ENCODE peak calls at places on chromosomes 16 and 17, in ten cellular contexts. One of them, this sample, is unnamed.

GRCh38 chr16:84278968-84279367 is 15.7 kb upstream of the WFDC1 start:
- DNase-seq in CD4-positive, alpha-beta T cell: no peak
- DNase-seq in Peyer's patch: no peak
- DNase-seq in lower leg skin: no peak
- DNase-seq in psoas muscle: no peak
- DNase-seq in ascending aorta: no peak
- DNase-seq in left ventricle myocardium inferior: no peak
- DNase-seq in HFFc6: no peak
- DNase-seq in mesothelial cell of epicardium: no peak
- DNase-seq in epithelial cell of esophagus: no peak
- DNase-seq in this sample: no peak

GRCh38 chr17:73521376-73521775 is 122.9 kb downstream of the SDK2 start:
- DNase-seq in CD4-positive, alpha-beta T cell: no peak
- DNase-seq in Peyer's patch: no peak
- DNase-seq in ascending aorta: no peak
- DNase-seq in psoas muscle: no peak
- DNase-seq in HFFc6: no peak
- DNase-seq in epithelial cell of esophagus: no peak
- DNase-seq in mesothelial cell of epicardium: no peak
- DNase-seq in lower leg skin: no peak
- DNase-seq in left ventricle myocardium inferior: no peak
- DNase-seq in this sample: no peak

GRCh38 chr16:66553223-66553622 is 847 bp downstream of the CKLF start:
- DNase-seq in left ventricle myocardium inferior: no peak
- DNase-seq in mesothelial cell of epicardium: no peak
- DNase-seq in HFFc6: no peak
- DNase-seq in psoas muscle: no peak
- DNase-seq in epithelial cell of esophagus: no peak
- DNase-seq in ascending aorta: no peak
- DNase-seq in Peyer's patch: no peak
- DNase-seq in lower leg skin: no peak
- DNase-seq in CD4-positive, alpha-beta T cell: no peak
- DNase-seq in this sample: no peak

GRCh38 chr16:86905302-86905701 is 327.0 kb downstream of the FOXL1 start:
- DNase-seq in ascending aorta: no peak
- DNase-seq in lower leg skin: no peak
- DNase-seq in left ventricle myocardium inferior: no peak
- DNase-seq in Peyer's patch: no peak
- DNase-seq in epithelial cell of esophagus: no peak
- DNase-seq in HFFc6: no peak
- DNase-seq in CD4-positive, alpha-beta T cell: no peak
- DNase-seq in mesothelial cell of epicardium: no peak
- DNase-seq in psoas muscle: no peak
- DNase-seq in this sample: no peak

GRCh38 chr17:48970224-48970623 is 1.8 kb upstream of the GIP start:
- DNase-seq in CD4-positive, alpha-beta T cell: no peak
- DNase-seq in psoas muscle: no peak
- DNase-seq in HFFc6: no peak
- DNase-seq in epithelial cell of esophagus: no peak
- DNase-seq in lower leg skin: no peak
- DNase-seq in ascending aorta: no peak
- DNase-seq in left ventricle myocardium inferior: no peak
- DNase-seq in Peyer's patch: no peak
- DNase-seq in mesothelial cell of epicardium: peak; percentile 29
- DNase-seq in this sample: no peak

GRCh38 chr16:12617401-12617819 is 186.3 kb downstream of the CPPED1 start:
- DNase-seq in CD4-positive, alpha-beta T cell: no peak
- DNase-seq in mesothelial cell of epicardium: no peak
- DNase-seq in left ventricle myocardium inferior: no peak
- DNase-seq in ascending aorta: no peak
- DNase-seq in psoas muscle: no peak
- DNase-seq in Peyer's patch: no peak
- DNase-seq in lower leg skin: no peak
- DNase-seq in epithelial cell of esophagus: no peak
- DNase-seq in HFFc6: no peak
- DNase-seq in this sample: no peak

GRCh38 chr16:27775254-27775653 is 225.3 kb downstream of the KATNIP start:
- DNase-seq in mesothelial cell of epicardium: no peak
- DNase-seq in psoas muscle: no peak
- DNase-seq in left ventricle myocardium inferior: no peak
- DNase-seq in epithelial cell of esophagus: no peak
- DNase-seq in HFFc6: no peak
- DNase-seq in CD4-positive, alpha-beta T cell: no peak
- DNase-seq in lower leg skin: no peak
- DNase-seq in Peyer's patch: no peak
- DNase-seq in ascending aorta: no peak
- DNase-seq in this sample: no peak

GRCh38 chr17:31807846-31808245 is 51.2 kb downstream of the COPRS start:
- DNase-seq in psoas muscle: no peak
- DNase-seq in HFFc6: no peak
- DNase-seq in lower leg skin: no peak
- DNase-seq in CD4-positive, alpha-beta T cell: no peak
- DNase-seq in mesothelial cell of epicardium: no peak
- DNase-seq in epithelial cell of esophagus: no peak
- DNase-seq in Peyer's patch: no peak
- DNase-seq in left ventricle myocardium inferior: no peak
- DNase-seq in ascending aorta: no peak
- DNase-seq in this sample: no peak

GRCh38 chr17:48510761-48511604 is 19.8 kb downstream of the HOXB1 start:
- DNase-seq in mesothelial cell of epicardium: no peak
- DNase-seq in lower leg skin: no peak
- DNase-seq in CD4-positive, alpha-beta T cell: peak; percentile 6
- DNase-seq in Peyer's patch: no peak
- DNase-seq in ascending aorta: no peak
- DNase-seq in HFFc6: no peak
- DNase-seq in left ventricle myocardium inferior: no peak
- DNase-seq in epithelial cell of esophagus: peak; percentile 46
- DNase-seq in psoas muscle: no peak
- DNase-seq in this sample: no peak

GRCh38 chr17:82234211-82235055 is 5.6 kb downstream of the SLC16A3 start:
- DNase-seq in HFFc6: no peak
- DNase-seq in left ventricle myocardium inferior: no peak
- DNase-seq in Peyer's patch: no peak
- DNase-seq in CD4-positive, alpha-beta T cell: no peak
- DNase-seq in lower leg skin: no peak
- DNase-seq in mesothelial cell of epicardium: no peak
- DNase-seq in ascending aorta: no peak
- DNase-seq in psoas muscle: peak; percentile 21
- DNase-seq in epithelial cell of esophagus: no peak
- DNase-seq in this sample: no peak

GRCh38 chr17:73017653-73018052 is 74.8 kb downstream of the SLC39A11 start:
- DNase-seq in mesothelial cell of epicardium: no peak
- DNase-seq in left ventricle myocardium inferior: no peak
- DNase-seq in psoas muscle: no peak
- DNase-seq in CD4-positive, alpha-beta T cell: no peak
- DNase-seq in lower leg skin: no peak
- DNase-seq in epithelial cell of esophagus: no peak
- DNase-seq in Peyer's patch: no peak
- DNase-seq in HFFc6: peak; percentile 88
- DNase-seq in ascending aorta: no peak
- DNase-seq in this sample: no peak

GRCh38 chr17:55454906-55455474 is 33.4 kb upstream of the MMD start:
- DNase-seq in epithelial cell of esophagus: peak; percentile 78
- DNase-seq in CD4-positive, alpha-beta T cell: no peak
- DNase-seq in mesothelial cell of epicardium: no peak
- DNase-seq in left ventricle myocardium inferior: no peak
- DNase-seq in psoas muscle: no peak
- DNase-seq in HFFc6: peak; percentile 88
- DNase-seq in ascending aorta: no peak
- DNase-seq in lower leg skin: no peak
- DNase-seq in Peyer's patch: no peak
- DNase-seq in this sample: no peak

GRCh38 chr17:4566785-4567184 is 6.4 kb upstream of the GGT6 start:
- DNase-seq in psoas muscle: no peak
- DNase-seq in Peyer's patch: peak; percentile 79
- DNase-seq in lower leg skin: peak; percentile 55
- DNase-seq in epithelial cell of esophagus: peak; percentile 68
- DNase-seq in CD4-positive, alpha-beta T cell: no peak
- DNase-seq in ascending aorta: no peak
- DNase-seq in left ventricle myocardium inferior: no peak
- DNase-seq in HFFc6: peak; percentile 24
- DNase-seq in mesothelial cell of epicardium: no peak
- DNase-seq in this sample: peak; percentile 75

GRCh38 chr16:13919330-13919682 is 648 bp upstream of the ERCC4 start:
- DNase-seq in mesothelial cell of epicardium: no peak
- DNase-seq in left ventricle myocardium inferior: no peak
- DNase-seq in lower leg skin: no peak
- DNase-seq in HFFc6: peak; percentile 55
- DNase-seq in CD4-positive, alpha-beta T cell: no peak
- DNase-seq in epithelial cell of esophagus: peak; percentile 52
- DNase-seq in Peyer's patch: no peak
- DNase-seq in ascending aorta: no peak
- DNase-seq in psoas muscle: no peak
- DNase-seq in this sample: no peak

GRCh38 chr17:42720996-42721583 is 23.8 kb downstream of the EZH1 start:
- DNase-seq in ascending aorta: no peak
- DNase-seq in lower leg skin: no peak
- DNase-seq in mesothelial cell of epicardium: no peak
- DNase-seq in epithelial cell of esophagus: peak; percentile 75
- DNase-seq in CD4-positive, alpha-beta T cell: peak; percentile 2
- DNase-seq in HFFc6: peak; percentile 74
- DNase-seq in psoas muscle: no peak
- DNase-seq in left ventricle myocardium inferior: no peak
- DNase-seq in Peyer's patch: no peak
- DNase-seq in this sample: no peak

GRCh38 chr17:67779098-67779672 is 46.1 kb upstream of the BPTF start:
- DNase-seq in mesothelial cell of epicardium: no peak
- DNase-seq in HFFc6: no peak
- DNase-seq in left ventricle myocardium inferior: peak; percentile 42
- DNase-seq in lower leg skin: no peak
- DNase-seq in ascending aorta: no peak
- DNase-seq in epithelial cell of esophagus: peak; percentile 30
- DNase-seq in psoas muscle: peak; percentile 21
- DNase-seq in Peyer's patch: no peak
- DNase-seq in CD4-positive, alpha-beta T cell: peak; percentile 7
- DNase-seq in this sample: peak; percentile 55
- TF ChIP-seq CTCF in mesothelial cell of epicardium: peak; percentile 40
- TF ChIP-seq CTCF in HFFc6: peak; percentile 77
- TF ChIP-seq CTCF in left ventricle myocardium inferior: peak; percentile 67
- TF ChIP-seq CTCF in lower leg skin: no peak
- TF ChIP-seq CTCF in ascending aorta: peak; percentile 29
- TF ChIP-seq CTCF in epithelial cell of esophagus: peak; percentile 55
- TF ChIP-seq CTCF in psoas muscle: no peak
- TF ChIP-seq CTCF in Peyer's patch: peak; percentile 50
- TF ChIP-seq CTCF in CD4-positive, alpha-beta T cell: no peak
- TF ChIP-seq CTCF in this sample: peak; percentile 83

GRCh38 chr16:61409604-61410003 is 626.6 kb downstream of the CDH8 start:
- DNase-seq in Peyer's patch: no peak
- DNase-seq in CD4-positive, alpha-beta T cell: no peak
- DNase-seq in HFFc6: no peak
- DNase-seq in ascending aorta: no peak
- DNase-seq in psoas muscle: no peak
- DNase-seq in mesothelial cell of epicardium: no peak
- DNase-seq in left ventricle myocardium inferior: no peak
- DNase-seq in lower leg skin: no peak
- DNase-seq in epithelial cell of esophagus: no peak
- DNase-seq in this sample: no peak

GRCh38 chr16:61413026-61413425 is 623.2 kb downstream of the CDH8 start:
- DNase-seq in epithelial cell of esophagus: no peak
- DNase-seq in Peyer's patch: no peak
- DNase-seq in CD4-positive, alpha-beta T cell: no peak
- DNase-seq in HFFc6: no peak
- DNase-seq in ascending aorta: no peak
- DNase-seq in lower leg skin: no peak
- DNase-seq in left ventricle myocardium inferior: no peak
- DNase-seq in psoas muscle: no peak
- DNase-seq in mesothelial cell of epicardium: no peak
- DNase-seq in this sample: no peak

GRCh38 chr16:61412562-61412961 is 623.7 kb downstream of the CDH8 start:
- DNase-seq in left ventricle myocardium inferior: no peak
- DNase-seq in epithelial cell of esophagus: no peak
- DNase-seq in HFFc6: no peak
- DNase-seq in mesothelial cell of epicardium: no peak
- DNase-seq in lower leg skin: no peak
- DNase-seq in ascending aorta: no peak
- DNase-seq in psoas muscle: no peak
- DNase-seq in CD4-positive, alpha-beta T cell: no peak
- DNase-seq in Peyer's patch: no peak
- DNase-seq in this sample: no peak
- TF ChIP-seq CTCF in left ventricle myocardium inferior: no peak
- TF ChIP-seq CTCF in epithelial cell of esophagus: no peak
- TF ChIP-seq CTCF in HFFc6: no peak
- TF ChIP-seq CTCF in mesothelial cell of epicardium: no peak
- TF ChIP-seq CTCF in lower leg skin: no peak
- TF ChIP-seq CTCF in ascending aorta: no peak
- TF ChIP-seq CTCF in psoas muscle: no peak
- TF ChIP-seq CTCF in CD4-positive, alpha-beta T cell: no peak
- TF ChIP-seq CTCF in Peyer's patch: no peak
- TF ChIP-seq CTCF in this sample: no peak

GRCh38 chr16:70466812-70467090 is 12.4 kb downstream of the FCSK start:
- DNase-seq in HFFc6: no peak
- DNase-seq in left ventricle myocardium inferior: no peak
- DNase-seq in lower leg skin: no peak
- DNase-seq in epithelial cell of esophagus: no peak
- DNase-seq in mesothelial cell of epicardium: no peak
- DNase-seq in ascending aorta: no peak
- DNase-seq in Peyer's patch: no peak
- DNase-seq in psoas muscle: no peak
- DNase-seq in CD4-positive, alpha-beta T cell: no peak
- DNase-seq in this sample: no peak
- TF ChIP-seq CTCF in HFFc6: no peak
- TF ChIP-seq CTCF in left ventricle myocardium inferior: no peak
- TF ChIP-seq CTCF in lower leg skin: no peak
- TF ChIP-seq CTCF in epithelial cell of esophagus: no peak
- TF ChIP-seq CTCF in mesothelial cell of epicardium: no peak
- TF ChIP-seq CTCF in ascending aorta: no peak
- TF ChIP-seq CTCF in Peyer's patch: no peak
- TF ChIP-seq CTCF in psoas muscle: no peak
- TF ChIP-seq CTCF in CD4-positive, alpha-beta T cell: no peak
- TF ChIP-seq CTCF in this sample: no peak

GRCh38 chr17:2028234-2028614 is 1.7 kb upstream of the DPH1 start:
- DNase-seq in lower leg skin: no peak
- DNase-seq in HFFc6: no peak
- DNase-seq in left ventricle myocardium inferior: no peak
- DNase-seq in ascending aorta: no peak
- DNase-seq in Peyer's patch: no peak
- DNase-seq in mesothelial cell of epicardium: no peak
- DNase-seq in epithelial cell of esophagus: no peak
- DNase-seq in psoas muscle: no peak
- DNase-seq in CD4-positive, alpha-beta T cell: no peak
- DNase-seq in this sample: no peak

GRCh38 chr17:2028737-2029136 is 1.2 kb upstream of the DPH1 start:
- DNase-seq in epithelial cell of esophagus: no peak
- DNase-seq in ascending aorta: no peak
- DNase-seq in Peyer's patch: no peak
- DNase-seq in psoas muscle: no peak
- DNase-seq in left ventricle myocardium inferior: no peak
- DNase-seq in HFFc6: no peak
- DNase-seq in mesothelial cell of epicardium: no peak
- DNase-seq in CD4-positive, alpha-beta T cell: no peak
- DNase-seq in lower leg skin: no peak
- DNase-seq in this sample: no peak

GRCh38 chr17:2033128-2033527 is 3.2 kb downstream of the DPH1 start:
- DNase-seq in HFFc6: peak; percentile 65
- DNase-seq in left ventricle myocardium inferior: no peak
- DNase-seq in CD4-positive, alpha-beta T cell: no peak
- DNase-seq in lower leg skin: no peak
- DNase-seq in psoas muscle: no peak
- DNase-seq in Peyer's patch: no peak
- DNase-seq in ascending aorta: no peak
- DNase-seq in mesothelial cell of epicardium: no peak
- DNase-seq in epithelial cell of esophagus: no peak
- DNase-seq in this sample: no peak

GRCh38 chr17:2029911-2030778 is at the start of gene DPH1:
- DNase-seq in Peyer's patch: peak; percentile 92
- DNase-seq in psoas muscle: peak; percentile 92
- DNase-seq in mesothelial cell of epicardium: peak; percentile 66
- DNase-seq in CD4-positive, alpha-beta T cell: peak; percentile 81
- DNase-seq in lower leg skin: peak; percentile 82
- DNase-seq in ascending aorta: no peak
- DNase-seq in HFFc6: peak; percentile 89
- DNase-seq in left ventricle myocardium inferior: peak; percentile 87
- DNase-seq in epithelial cell of esophagus: peak; percentile 92
- DNase-seq in this sample: peak; percentile 85

GRCh38 chr17:2030779-2031163 is 818 bp downstream of the DPH1 start:
- DNase-seq in ascending aorta: no peak
- DNase-seq in mesothelial cell of epicardium: no peak
- DNase-seq in epithelial cell of esophagus: no peak
- DNase-seq in Peyer's patch: no peak
- DNase-seq in CD4-positive, alpha-beta T cell: no peak
- DNase-seq in left ventricle myocardium inferior: no peak
- DNase-seq in lower leg skin: no peak
- DNase-seq in psoas muscle: no peak
- DNase-seq in HFFc6: no peak
- DNase-seq in this sample: no peak
- TF ChIP-seq CTCF in ascending aorta: peak; percentile 41
- TF ChIP-seq CTCF in mesothelial cell of epicardium: peak; percentile 41
- TF ChIP-seq CTCF in epithelial cell of esophagus: peak; percentile 54
- TF ChIP-seq CTCF in Peyer's patch: peak; percentile 28
- TF ChIP-seq CTCF in CD4-positive, alpha-beta T cell: peak; percentile 20
- TF ChIP-seq CTCF in left ventricle myocardium inferior: peak; percentile 45
- TF ChIP-seq CTCF in lower leg skin: no peak
- TF ChIP-seq CTCF in psoas muscle: peak; percentile 55
- TF ChIP-seq CTCF in HFFc6: peak; percentile 75
- TF ChIP-seq CTCF in this sample: peak; percentile 23